ENCODE peak calls at places on chromosomes 1 and 21, in four cellular contexts. M, H, N and I are unnamed samples.

GRCh38 chr1:185050823-185051451 is 5.6 kb downstream of the RNF2 start:
- DNase-seq in M (no peak), H (no peak), N (no peak), I (peak)

GRCh38 chr1:169814265-169814664 is 19.6 kb upstream of the METTL18 start:
- DNase-seq in M (no peak), H (no peak), N (no peak), I (no peak)

GRCh38 chr1:176444286-176444685 is 18.7 kb upstream of the PAPPA2 start:
- DNase-seq in M (no peak), H (no peak), N (no peak), I (peak)

GRCh38 chr1:87279201-87279860 is 49.3 kb upstream of the LMO4 start:
- DNase-seq in M (no peak), H (no peak), N (no peak), I (no peak)

GRCh38 chr1:82195245-82195644 is 394.5 kb downstream of the ADGRL2 start:
- DNase-seq in M (no peak), H (no peak), N (no peak), I (no peak)

GRCh38 chr1:44677201-44677520 is 2.6 kb downstream of the ARMH1 start:
- DNase-seq in M (no peak), H (peak), N (peak), I (peak)

GRCh38 chr1:11690132-11690668 is 1.3 kb upstream of the DRAXIN start:
- DNase-seq in M (no peak), H (no peak), N (no peak), I (no peak)

GRCh38 chr21:14545906-14546480 is at the start of gene SAMSN1:
- DNase-seq in M (no peak), H (no peak), N (no peak), I (no peak)

GRCh38 chr1:91647061-91647460 is 146.4 kb downstream of the CDC7 start:
- DNase-seq in M (no peak), H (no peak), N (no peak), I (no peak)

GRCh38 chr1:12040457-12041051 is 21.3 kb downstream of the MIIP start:
- DNase-seq in M (no peak), H (peak), N (peak), I (no peak)

GRCh38 chr1:238596703-238597102 is 706.0 kb upstream of the ZP4 start:
- DNase-seq in M (no peak), H (no peak), N (no peak), I (no peak)

GRCh38 chr1:212958175-212958574 is 7.8 kb downstream of the VASH2 start:
- DNase-seq in M (no peak), H (peak), N (peak), I (no peak)

GRCh38 chr1:154431586-154432373 is 26.6 kb downstream of the IL6R start:
- DNase-seq in M (no peak), H (peak), N (peak), I (peak)

GRCh38 chr1:40663324-40664166 is 1.9 kb downstream of the RIMS3 start:
- DNase-seq in M (no peak), H (no peak), N (no peak), I (no peak)

GRCh38 chr21:33967086-33967571 is 51.5 kb upstream of the ATP5PO start:
- DNase-seq in M (no peak), H (no peak), N (peak), I (no peak)

GRCh38 chr1:184660462-184661191 is 94.0 kb downstream of the EDEM3 start:
- DNase-seq in M (no peak), H (no peak), N (no peak), I (no peak)

GRCh38 chr1:23452011-23452411 is 27.5 kb upstream of the TCEA3 start:
- DNase-seq in M (no peak), H (peak), N (peak), I (no peak)

GRCh38 chr1:6960291-6960758 is 175.1 kb downstream of the CAMTA1 start:
- DNase-seq in M (no peak), H (peak), N (no peak), I (peak)

GRCh38 chr1:178344513-178345077 is 152.2 kb downstream of the CLEC20A start:
- DNase-seq in M (no peak), H (peak), N (peak), I (peak)

GRCh38 chr1:243254233-243254926 is 701 bp downstream of the CEP170 start:
- DNase-seq in M (peak), H (peak), N (peak), I (peak)

GRCh38 chr21:39029086-39029772 is 154.0 kb downstream of the PSMG1 start:
- DNase-seq in M (no peak), H (peak), N (no peak), I (no peak)

GRCh38 chr21:19109694-19110093 is 706.1 kb upstream of the TMPRSS15 start:
- DNase-seq in M (no peak), H (no peak), N (no peak), I (no peak)

GRCh38 chr1:162861101-162861500 is at the start of gene CCDC190:
- DNase-seq in M (no peak), H (no peak), N (no peak), I (no peak)

GRCh38 chr1:106613861-106614260 is 442.6 kb upstream of the PRMT6 start:
- DNase-seq in M (no peak), H (no peak), N (no peak), I (no peak)

GRCh38 chr1:21664806-21665588 is 4.2 kb downstream of the RAP1GAP start:
- DNase-seq in M (peak), H (no peak), N (no peak), I (no peak)

GRCh38 chr1:207058878-207059867 is 6.1 kb downstream of the PFKFB2 start:
- DNase-seq in M (no peak), H (no peak), N (no peak), I (no peak)

GRCh38 chr1:15578921-15579682 is 5.7 kb downstream of the AGMAT start:
- DNase-seq in M (no peak), H (no peak), N (no peak), I (no peak)

GRCh38 chr1:241837901-241838300 is 10.1 kb upstream of the EXO1 start:
- DNase-seq in M (no peak), H (peak), N (peak), I (peak)

GRCh38 chr1:31507676-31508530 is 68.4 kb upstream of the TINAGL1 start:
- DNase-seq in M (no peak), H (no peak), N (no peak), I (peak)

GRCh38 chr1:180116964-180117763 is 37.5 kb upstream of the QSOX1 start:
- DNase-seq in M (no peak), H (no peak), N (peak), I (no peak)

GRCh38 chr1:57576750-57577149 is 152.9 kb upstream of the DAB1 start:
- DNase-seq in M (no peak), H (no peak), N (no peak), I (no peak)

GRCh38 chr1:95247607-95248006 is 13.6 kb downstream of the RWDD3 start:
- DNase-seq in M (no peak), H (no peak), N (no peak), I (no peak)

GRCh38 chr1:22376001-22376400 is 75.7 kb upstream of the ZBTB40 start:
- DNase-seq in M (no peak), H (no peak), N (no peak), I (no peak)

GRCh38 chr1:47575855-47576757 is 138.3 kb downstream of the FOXD2 start:
- DNase-seq in M (no peak), H (peak), N (peak), I (no peak)

GRCh38 chr1:17599301-17600300 is 60.1 kb downstream of the ARHGEF10L start:
- DNase-seq in M (no peak), H (no peak), N (no peak), I (no peak)